ENCODE peak calls at places on chromosomes 13 and 19, in seven cellular contexts. C is small intestine, F is K562, Q is left lung, X is heart right ventricle, W is heart left ventricle, S is lower lobe of right lung. E is an unnamed sample.

GRCh38 chr13:42534785-42535184 is 39.2 kb upstream of the TNFSF11 start:
- DNase-seq in C (no peak), X (no peak), W (no peak), S (no peak), F (no peak), Q (no peak), E (no peak)

GRCh38 chr19:18007939-18008673 is at the start of gene ARRDC2:
- DNase-seq in W (peak), F (peak), S (peak), X (peak), Q (peak), C (peak), E (peak)

GRCh38 chr19:37930416-37930815 is 23.4 kb downstream of the SIPA1L3 start:
- DNase-seq in W (no peak), S (peak), Q (peak), F (no peak), C (peak), X (no peak), E (no peak)

GRCh38 chr13:75507027-75508001 is 25.3 kb upstream of the TBC1D4 start:
- DNase-seq in X (no peak), W (no peak), C (no peak), F (no peak), Q (no peak), S (no peak), E (no peak)

GRCh38 chr19:47111081-47111589 is 2.4 kb downstream of the ZC3H4 start:
- DNase-seq in F (no peak), C (peak), S (peak), Q (peak), X (peak), W (no peak), E (no peak)

GRCh38 chr19:28424662-28425430 is 788.1 kb downstream of the UQCRFS1 start:
- DNase-seq in Q (no peak), C (no peak), F (no peak), S (no peak), X (no peak), W (no peak), E (no peak)

GRCh38 chr13:20291675-20292074 is 59.6 kb upstream of the GJB6 start:
- DNase-seq in W (no peak), C (no peak), S (no peak), X (no peak), F (no peak), Q (no peak), E (no peak)

GRCh38 chr13:46386996-46387851 is at the start of gene RUBCNL:
- DNase-seq in C (peak), F (no peak), S (peak), Q (peak), X (peak), W (peak), E (peak)

GRCh38 chr19:15629003-15629880 is 11.5 kb upstream of the CYP4F3 start:
- DNase-seq in C (peak), X (peak), F (peak), W (peak), S (peak), Q (peak), E (peak)

GRCh38 chr19:10593820-10594637 is 6.9 kb upstream of the AP1M2 start:
- DNase-seq in F (no peak), S (peak), X (no peak), C (no peak), W (no peak), Q (no peak), E (no peak)

GRCh38 chr19:55641376-55642152 is 762 bp downstream of the ZNF580 start:
- DNase-seq in F (peak), X (no peak), Q (no peak), W (no peak), C (no peak), S (no peak), E (no peak)

GRCh38 chr19:35596366-35596999 is 10.5 kb downstream of the PMIS2 start:
- DNase-seq in W (no peak), S (no peak), C (no peak), X (no peak), F (peak), Q (no peak), E (no peak)

GRCh38 chr13:49062297-49062896 is 86.7 kb downstream of the FNDC3A start:
- DNase-seq in W (no peak), C (no peak), X (no peak), F (peak), Q (no peak), S (no peak), E (no peak)

GRCh38 chr19:16332991-16333624 is 8.5 kb downstream of the KLF2 start:
- DNase-seq in X (no peak), F (no peak), Q (no peak), W (no peak), C (no peak), S (no peak), E (no peak)

GRCh38 chr19:45440873-45441654 is 17.3 kb upstream of the ERCC1 start:
- DNase-seq in W (no peak), S (no peak), F (peak), C (no peak), X (no peak), Q (no peak), E (no peak)

GRCh38 chr19:51143486-51143885 is 1.4 kb downstream of the SIGLEC7 start:
- DNase-seq in C (no peak), Q (no peak), W (no peak), X (no peak), F (no peak), S (no peak), E (no peak)

GRCh38 chr19:14786421-14786851 is 8.1 kb upstream of the ADGRE2 start:
- DNase-seq in W (peak), C (no peak), Q (peak), F (peak), S (peak), X (peak), E (no peak)

GRCh38 chr19:609001-609340 is 19.3 kb downstream of the HCN2 start:
- DNase-seq in X (peak), W (peak), S (peak), F (no peak), C (no peak), Q (peak), E (peak)

GRCh38 chr19:15666883-15667282 is 6.0 kb upstream of the CYP4F12 start:
- DNase-seq in C (peak), Q (peak), F (no peak), X (no peak), W (peak), S (no peak), E (no peak)

GRCh38 chr19:3606690-3607289 is at the start of gene TBXA2R:
- DNase-seq in Q (peak), S (peak), C (no peak), F (peak), X (peak), W (peak), E (peak)

GRCh38 chr19:47319923-47320871 is 10.5 kb downstream of the C5AR1 start:
- DNase-seq in C (no peak), S (no peak), W (no peak), X (no peak), Q (no peak), F (no peak), E (no peak)

GRCh38 chr13:44401577-44401976 is 28.0 kb downstream of the SERP2 start:
- DNase-seq in X (no peak), C (no peak), Q (no peak), W (no peak), S (no peak), F (no peak), E (no peak)

GRCh38 chr13:45511310-45512147 is 46.8 kb downstream of the COG3 start:
- DNase-seq in C (peak), F (peak), Q (no peak), S (no peak), W (no peak), X (no peak), E (no peak)

GRCh38 chr13:66972659-66973058 is 257.5 kb downstream of the PCDH9 start:
- DNase-seq in X (no peak), F (no peak), C (no peak), W (no peak), Q (no peak), S (no peak), E (no peak)

GRCh38 chr13:20306039-20306438 is 73.9 kb upstream of the GJB6 start:
- DNase-seq in S (no peak), X (no peak), C (no peak), W (no peak), F (no peak), Q (no peak), E (no peak)

GRCh38 chr13:64755961-64756360 is 2474.2 kb downstream of the PCDH9 start:
- DNase-seq in S (no peak), F (no peak), C (no peak), Q (no peak), X (no peak), W (no peak), E (no peak)

GRCh38 chr13:44031555-44031954 is 151.9 kb downstream of the LACC1 start:
- DNase-seq in W (no peak), Q (no peak), S (no peak), F (no peak), C (no peak), X (no peak), E (no peak)

GRCh38 chr19:6873708-6874431 is 13.5 kb upstream of the ADGRE1 start:
- DNase-seq in C (peak), Q (no peak), S (no peak), W (no peak), X (no peak), F (no peak), E (no peak)

GRCh38 chr19:15449620-15450527 is at the start of gene WIZ:
- DNase-seq in Q (peak), S (peak), X (peak), C (peak), F (peak), W (peak), E (peak)

GRCh38 chr19:50889638-50890037 is 16.4 kb downstream of the KLK2 start:
- DNase-seq in Q (no peak), X (no peak), C (no peak), S (no peak), F (no peak), W (no peak), E (no peak)

GRCh38 chr19:7904074-7905020 is 670 bp downstream of the MAP2K7 start:
- DNase-seq in Q (peak), W (peak), X (no peak), C (peak), S (peak), F (peak), E (no peak)

GRCh38 chr13:95201814-95202521 is 99.3 kb downstream of the ABCC4 start:
- DNase-seq in C (peak), Q (no peak), S (no peak), X (no peak), W (no peak), F (no peak), E (no peak)

GRCh38 chr13:40148742-40149141 is 493.3 kb downstream of the COG6 start:
- DNase-seq in Q (no peak), F (no peak), X (no peak), S (no peak), W (no peak), C (no peak), E (no peak)

GRCh38 chr19:19670070-19670551 is 1.5 kb downstream of the ZNF101 start:
- DNase-seq in C (no peak), X (no peak), S (no peak), W (no peak), F (no peak), Q (no peak), E (no peak)

GRCh38 chr19:14770944-14771839 is 7.2 kb downstream of the ADGRE2 start:
- DNase-seq in W (no peak), S (peak), C (no peak), X (no peak), F (no peak), Q (no peak), E (no peak)

GRCh38 chr19:37778613-37779138 is 710 bp downstream of the ZNF573 start:
- DNase-seq in Q (no peak), C (no peak), F (peak), S (no peak), W (no peak), X (no peak), E (no peak)

GRCh38 chr19:33490041-33490451 is 31.5 kb downstream of the PEPD start:
- DNase-seq in W (no peak), Q (peak), F (no peak), X (no peak), S (peak), C (no peak), E (no peak)

GRCh38 chr19:2327773-2328400 is 499 bp downstream of the LSM7 start:
- DNase-seq in W (no peak), X (peak), F (peak), S (no peak), C (peak), Q (peak), E (no peak)

GRCh38 chr19:2328401-2329161 is at the start of the genes LSM7 and SPPL2B:
- DNase-seq in F (peak), X (peak), C (peak), Q (peak), S (peak), W (peak), E (peak)

GRCh38 chr19:2329162-2329505 is 650 bp downstream of the SPPL2B start:
- DNase-seq in F (no peak), C (peak), Q (no peak), X (no peak), W (no peak), S (no peak), E (no peak)

GRCh38 chr19:2325261-2326046 is 2.9 kb downstream of the LSM7 start:
- DNase-seq in W (no peak), S (no peak), X (no peak), F (no peak), C (no peak), Q (no peak), E (no peak)

GRCh38 chr19:2326699-2327360 is 1.6 kb downstream of the LSM7 start:
- DNase-seq in F (no peak), C (no peak), W (no peak), Q (no peak), S (no peak), X (no peak), E (no peak)
- H3K4me3 ChIP-seq in F (peak), C (no peak), W (no peak), Q (peak), S (no peak), X (no peak), E (peak)

GRCh38 chr19:5032101-5032967 is 63.4 kb downstream of the KDM4B start:
- DNase-seq in S (no peak), Q (no peak), W (no peak), X (no peak), F (no peak), C (no peak), E (peak)
- H3K27ac ChIP-seq in S (no peak), Q (no peak), W (no peak), X (peak), F (no peak), C (no peak), E (peak)

DNA sequence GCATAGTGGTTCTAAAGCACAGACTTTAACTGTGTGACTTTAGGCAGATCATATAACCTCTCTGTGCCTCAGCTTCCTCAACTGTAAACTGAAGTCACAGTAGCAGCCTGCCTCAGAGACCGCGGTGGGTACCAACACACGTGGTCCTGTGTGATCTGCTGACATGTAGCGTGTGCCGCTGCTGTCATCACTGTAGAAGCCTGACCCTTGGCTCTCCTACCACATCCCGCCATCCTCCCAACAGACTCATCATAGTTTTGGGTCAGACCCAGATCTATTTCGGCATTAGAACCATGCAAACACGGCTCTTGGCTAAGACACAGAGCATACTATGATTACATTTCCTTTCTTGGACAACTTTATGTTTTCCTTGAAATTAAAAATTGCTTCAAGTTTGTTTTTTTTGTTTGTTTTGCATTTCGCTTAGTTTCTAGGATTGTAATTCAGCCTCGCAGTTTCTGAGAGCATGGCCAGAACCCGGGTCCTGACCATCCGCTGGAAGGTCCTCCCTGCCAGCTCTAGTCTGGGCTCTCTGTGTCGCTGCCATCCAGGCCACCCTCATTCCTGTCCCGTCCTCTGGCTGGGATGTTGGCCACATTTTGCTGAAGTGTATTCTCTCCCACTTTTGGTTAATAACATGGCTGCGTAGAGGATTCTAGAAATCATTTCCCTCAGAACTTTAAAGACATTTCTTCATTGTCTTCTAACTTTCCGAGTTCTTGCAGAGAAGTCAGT is 53.0 kb downstream of the GGACT start:
- DNase-seq in S (no peak), X (no peak), F (no peak), W (no peak), Q (no peak), C (no peak), E (no peak)
- H3K4me3 ChIP-seq in S (no peak), X (no peak), F (no peak), W (no peak), Q (no peak), C (no peak), E (no peak)

GRCh38 chr13:109154546-109154945 is 525.1 kb downstream of the MYO16 start:
- DNase-seq in S (no peak), C (no peak), W (no peak), F (no peak), X (no peak), Q (no peak), E (no peak)
- H3K27ac ChIP-seq in S (peak), C (no peak), W (no peak), F (no peak), X (no peak), Q (peak), E (no peak)

GRCh38 chr19:39415111-39416046 is 2.9 kb downstream of the PLEKHG2 start:
- DNase-seq in W (no peak), X (no peak), F (no peak), C (no peak), S (no peak), Q (no peak), E (no peak)
- H3K4me3 ChIP-seq in W (peak), X (peak), F (no peak), C (no peak), S (peak), Q (peak), E (peak)

GRCh38 chr19:21626091-21626490 is 120.7 kb downstream of the ZNF429 start:
- DNase-seq in Q (no peak), S (no peak), C (no peak), X (no peak), W (no peak), F (no peak), E (no peak)
- H3K27ac ChIP-seq in Q (no peak), S (no peak), C (no peak), X (no peak), W (no peak), F (peak), E (no peak)

GRCh38 chr13:106101201-106101600 is 434.3 kb downstream of the EFNB2 start:
- DNase-seq in C (no peak), Q (no peak), X (no peak), S (no peak), F (no peak), W (no peak), E (no peak)

GRCh38 chr13:106102776-106103175 is 432.7 kb downstream of the EFNB2 start:
- DNase-seq in C (no peak), S (no peak), X (no peak), W (no peak), Q (no peak), F (no peak), E (no peak)

GRCh38 chr13:106103779-106104178 is 431.7 kb downstream of the EFNB2 start:
- DNase-seq in F (no peak), S (no peak), Q (no peak), C (peak), W (no peak), X (no peak), E (no peak)

GRCh38 chr13:106105153-106105552 is 430.3 kb downstream of the EFNB2 start:
- DNase-seq in F (no peak), X (no peak), S (no peak), C (no peak), Q (no peak), W (no peak), E (no peak)

DNA sequence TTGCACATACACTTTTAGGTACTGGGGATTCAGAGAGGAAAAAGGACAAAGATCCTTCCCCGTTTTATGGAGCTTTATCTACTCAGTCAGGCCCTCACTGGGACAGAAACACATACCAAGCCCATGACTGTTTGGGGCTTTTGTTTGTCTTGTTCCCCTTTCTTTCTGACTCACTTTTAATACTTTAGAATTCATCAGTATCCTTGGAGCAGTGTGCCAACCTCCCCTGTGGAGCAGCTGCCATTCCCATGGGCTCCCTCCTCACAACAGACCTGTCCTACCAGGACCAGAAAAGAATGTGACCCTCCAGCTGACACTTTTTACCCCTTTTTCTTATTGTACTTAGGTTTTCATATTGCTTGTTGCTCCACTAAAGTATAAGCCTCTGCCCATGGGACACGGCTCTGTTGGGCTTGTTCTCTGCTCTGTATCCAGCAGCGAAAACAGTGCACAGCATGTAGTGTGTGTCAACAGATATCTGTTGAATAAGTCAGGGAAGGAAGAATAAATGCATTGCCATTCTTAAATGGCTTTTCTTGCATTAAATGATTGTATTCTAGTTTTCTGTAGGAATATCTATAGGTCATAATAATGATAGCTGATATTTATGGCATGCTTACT is 431.1 kb downstream of the EFNB2 start:
- DNase-seq in C (peak), S (no peak), F (no peak), W (no peak), Q (no peak), X (no peak), E (no peak)
- H3K4me3 ChIP-seq in C (no peak), S (no peak), F (no peak), W (no peak), Q (no peak), X (no peak), E (no peak)

GRCh38 chr13:113935081-113935511 is 38.8 kb downstream of the C13orf46 start:
- DNase-seq in C (no peak), S (no peak), F (no peak), W (peak), Q (peak), X (no peak), E (no peak)
- H3K27ac ChIP-seq in C (peak), S (no peak), F (no peak), W (peak), Q (no peak), X (no peak), E (peak)

DNA sequence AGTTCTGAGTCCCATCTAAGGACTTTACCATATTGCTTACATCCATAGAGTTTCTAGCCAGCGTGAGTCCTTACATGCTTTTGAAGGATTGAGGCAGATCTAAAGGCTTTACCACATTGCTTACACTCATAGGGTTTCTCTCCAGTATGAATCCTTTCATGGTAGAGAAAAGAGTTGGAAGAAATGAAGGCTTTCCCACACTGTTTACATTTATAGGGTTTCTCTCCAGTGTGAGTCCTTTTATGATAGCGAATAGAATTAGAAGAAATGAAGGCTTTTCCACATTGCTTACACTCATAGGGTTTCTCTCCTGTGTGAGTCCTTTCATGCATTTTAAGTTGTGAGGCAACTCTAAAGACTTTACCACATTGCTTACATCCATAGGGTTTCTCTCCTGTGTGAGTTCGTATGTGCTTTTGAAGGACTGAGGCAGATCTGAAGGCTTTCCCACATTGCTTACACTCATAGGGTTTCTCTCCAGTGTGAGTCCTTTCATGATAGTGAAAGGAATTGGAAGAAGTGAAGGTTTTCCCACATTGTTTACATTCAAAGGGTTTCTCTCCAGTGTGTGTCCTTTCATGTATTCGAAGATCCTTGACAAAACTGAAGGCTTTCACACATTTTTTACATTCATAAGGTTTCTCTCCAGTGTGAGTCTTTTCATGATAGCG is 8.4 kb upstream of the ZNF433 start:
- DNase-seq in S (no peak), X (no peak), F (no peak), Q (no peak), W (no peak), C (no peak), E (no peak)
- H3K4me3 ChIP-seq in S (no peak), X (no peak), F (no peak), Q (no peak), W (no peak), C (no peak), E (no peak)

GRCh38 chr13:28626266-28626665 is 32.7 kb upstream of the POMP start:
- DNase-seq in X (no peak), W (no peak), S (no peak), C (no peak), Q (no peak), F (no peak), E (no peak)
- H3K27ac ChIP-seq in X (no peak), W (no peak), S (no peak), C (no peak), Q (no peak), F (no peak), E (no peak)